ENCODE peak calls at places on chromosomes 1 and 21, in ten cellular contexts. U is spleen, K is ovary, V is body of pancreas, S is Peyer's patch, J is A549, D is K562, L is H54, T is tibial nerve, R is prostate gland. A is an unnamed sample.

GRCh38 chr1:105632342-105633196 is 1423.9 kb upstream of the PRMT6 start:
- DNase-seq in U (no peak), K (no peak), V (no peak), S (peak; percentile 49), J (no peak), D (no peak), L (no peak), T (no peak), R (no peak), A (no peak)

GRCh38 chr21:39961251-39961650 is 94.0 kb downstream of the PCP4 start:
- DNase-seq in U (no peak), K (no peak), V (no peak), S (no peak), J (no peak), D (no peak), L (no peak), T (no peak), R (no peak), A (no peak)

GRCh38 chr1:38656741-38657140 is 202.8 kb downstream of the RRAGC start:
- DNase-seq in U (no peak), K (no peak), V (no peak), S (no peak), J (no peak), D (no peak), L (no peak), T (no peak), R (no peak), A (no peak)

GRCh38 chr1:12080773-12081556 is 17.9 kb downstream of the TNFRSF8 start:
- DNase-seq in U (peak; percentile 49), K (no peak), V (no peak), S (no peak), J (no peak), D (no peak), L (no peak), T (no peak), R (no peak), A (no peak)

GRCh38 chr1:119227446-119227845 is 87.0 kb upstream of the WARS2 start:
- DNase-seq in U (no peak), K (no peak), V (no peak), S (no peak), J (no peak), D (no peak), L (no peak), T (no peak), R (no peak), A (no peak)

GRCh38 chr1:67732750-67733151 is 47.8 kb downstream of the GADD45A start:
- DNase-seq in U (no peak), K (no peak), V (no peak), S (no peak), J (no peak), D (no peak), L (no peak), T (no peak), R (no peak), A (peak; percentile 68)

GRCh38 chr1:159212596-159212995 is 7.9 kb downstream of the ACKR1 start:
- DNase-seq in U (no peak), K (no peak), V (no peak), S (no peak), J (no peak), D (no peak), L (no peak), T (no peak), R (no peak), A (no peak)

GRCh38 chr1:179021873-179022272 is 3.8 kb upstream of the FAM20B start:
- DNase-seq in U (no peak), K (no peak), V (no peak), S (no peak), J (peak; percentile 21), D (no peak), L (no peak), T (no peak), R (peak; percentile 43), A (no peak)

DNA sequence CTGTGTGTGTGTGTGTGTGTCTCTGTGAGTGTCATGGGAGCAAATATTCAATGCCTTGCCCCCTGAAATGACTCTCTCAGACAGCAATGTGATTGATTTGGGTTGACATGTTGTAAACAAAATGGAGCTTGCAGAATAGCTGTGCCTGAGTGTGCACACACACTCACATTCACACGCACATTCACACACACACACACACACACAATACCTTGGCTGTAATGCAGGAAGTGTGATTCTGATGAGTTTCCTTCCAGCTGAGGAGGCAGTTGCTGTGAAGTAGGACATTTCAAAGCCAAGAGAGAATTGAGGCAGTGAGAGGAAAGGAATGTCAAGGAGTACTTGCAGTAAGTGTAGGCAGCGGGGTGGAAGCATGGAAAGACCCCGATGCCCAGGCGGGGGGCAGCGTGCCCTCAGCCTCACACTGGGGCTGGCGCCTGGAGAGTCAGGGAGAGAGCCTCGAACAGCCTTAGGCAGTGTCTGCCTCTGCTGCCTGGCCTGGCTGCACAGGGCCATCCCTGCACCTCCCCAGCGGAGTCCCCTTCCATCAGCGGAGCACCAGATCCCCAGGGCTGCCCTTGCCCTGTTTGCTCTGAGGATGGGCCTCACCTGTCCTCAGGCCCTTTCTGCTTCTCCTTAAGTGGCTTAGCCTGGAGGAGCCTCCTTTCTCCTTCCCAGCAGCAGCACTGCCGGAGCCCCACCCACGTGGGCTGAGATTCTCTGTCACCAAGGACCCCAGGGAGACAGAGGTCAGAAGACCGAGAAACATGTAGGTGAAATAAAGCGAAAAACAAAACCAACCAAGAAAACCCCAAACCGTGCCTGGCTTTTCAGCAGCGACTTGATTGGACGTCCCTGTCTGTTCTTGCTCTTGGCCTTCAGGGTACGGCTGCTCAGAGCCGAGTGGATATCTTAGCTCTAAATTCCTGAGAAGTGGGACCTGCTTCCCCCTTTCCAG is 9.2 kb downstream of the VASH2 start:
- DNase-seq in U (no peak), K (no peak), V (no peak), S (no peak), J (no peak), D (no peak), L (no peak), T (no peak), R (no peak), A (no peak)
- TF ChIP-seq POLR2A in U (no peak), K (no peak), V (no peak), S (no peak), J (no peak), D (no peak), L (no peak), T (no peak), R (no peak), A (no peak)

GRCh38 chr1:201020647-201021332 is 2.7 kb downstream of the KIF21B start:
- DNase-seq in U (peak; percentile 85), K (no peak), V (peak; percentile 61), S (no peak), J (peak; percentile 78), D (peak; percentile 77), L (no peak), T (no peak), R (no peak), A (no peak)

GRCh38 chr1:201017828-201018163 is 5.7 kb downstream of the KIF21B start:
- DNase-seq in U (peak; percentile 72), K (no peak), V (no peak), S (no peak), J (no peak), D (no peak), L (no peak), T (no peak), R (no peak), A (no peak)

GRCh38 chr1:201021333-201022177 is 2.0 kb downstream of the KIF21B start:
- DNase-seq in U (peak; percentile 84), K (no peak), V (no peak), S (no peak), J (no peak), D (no peak), L (no peak), T (no peak), R (no peak), A (no peak)

GRCh38 chr1:201020040-201020591 is 3.4 kb downstream of the KIF21B start:
- DNase-seq in U (peak; percentile 87), K (no peak), V (no peak), S (no peak), J (no peak), D (no peak), L (no peak), T (no peak), R (no peak), A (no peak)

DNA sequence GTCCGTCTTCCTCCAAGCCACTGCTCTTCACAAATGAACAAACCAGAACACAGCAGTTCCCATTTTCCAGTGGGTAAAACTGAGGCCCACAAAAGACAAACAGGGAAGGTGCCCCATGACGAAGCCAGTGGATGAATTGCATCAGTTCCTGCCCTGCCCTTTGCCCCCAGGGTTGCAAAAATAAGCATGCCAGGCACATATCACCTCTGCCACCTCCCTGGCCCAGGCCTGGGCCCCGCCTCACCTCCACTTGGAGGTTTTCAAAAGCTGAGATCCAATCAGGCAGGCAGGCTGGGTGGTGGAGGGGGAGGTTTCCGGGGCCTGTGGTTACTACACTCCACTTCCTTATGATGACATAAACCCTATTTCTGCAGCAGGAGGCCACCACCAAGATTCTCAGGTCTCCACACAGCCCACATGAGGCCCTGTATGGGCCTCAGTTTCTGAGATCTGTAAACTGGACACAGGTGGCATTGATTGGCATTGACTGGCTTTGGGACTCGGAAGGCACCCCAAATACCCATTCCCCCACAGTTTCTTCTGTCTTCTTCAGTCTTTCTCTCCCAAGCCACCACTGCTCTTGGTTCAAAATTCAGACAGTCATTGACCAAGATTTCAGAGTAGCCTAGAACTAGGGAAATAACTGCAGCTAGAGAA is 4.1 kb downstream of the KIF21B start:
- DNase-seq in U (peak; percentile 97), K (no peak), V (peak; percentile 43), S (peak; percentile 74), J (peak; percentile 60), D (peak; percentile 79), L (peak; percentile 92), T (peak; percentile 36), R (no peak), A (peak; percentile 59)
- TF ChIP-seq POLR2A in U (no peak), K (no peak), V (peak; percentile 15), S (no peak), J (no peak), D (peak; percentile 55), L (no peak), T (no peak), R (no peak), A (no peak)

DNA sequence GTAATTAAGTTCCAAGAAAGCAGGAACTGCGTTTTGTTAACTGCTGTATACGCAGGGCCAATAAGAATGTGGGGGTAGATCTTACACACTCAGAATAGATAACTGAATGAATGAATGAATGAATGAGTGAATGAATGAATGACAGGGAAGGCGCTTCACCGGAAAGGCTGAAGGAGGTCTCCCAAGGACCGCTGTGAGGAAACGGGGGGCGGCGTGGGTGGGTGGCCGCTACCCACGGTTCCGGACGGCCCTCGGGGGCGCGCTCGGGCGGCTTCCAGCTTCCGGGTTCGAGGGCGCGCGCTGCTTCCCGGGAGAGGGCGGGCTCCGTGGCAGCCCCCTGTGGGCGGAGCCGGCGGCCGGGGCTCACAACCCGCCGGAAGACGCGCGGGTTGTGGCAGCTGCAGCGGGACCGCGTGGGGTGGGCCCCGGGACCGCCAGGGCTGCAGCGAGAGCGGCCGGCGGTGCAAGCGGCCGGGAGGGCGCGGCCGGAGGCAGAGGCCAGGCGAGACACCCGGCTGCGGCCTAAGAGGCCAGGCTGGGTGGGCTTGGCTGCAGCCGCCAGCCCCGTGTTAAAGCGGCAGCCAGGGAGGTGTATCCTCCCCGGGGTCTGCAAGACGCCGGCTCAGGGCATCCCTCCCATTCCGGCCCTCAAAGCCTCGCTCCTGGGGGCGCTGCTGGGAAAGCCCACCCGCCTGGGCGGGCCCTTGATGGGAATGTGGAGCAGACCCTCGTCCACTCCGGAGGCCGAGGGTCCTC is at the start of gene ZFP69:
- DNase-seq in U (peak; percentile 94), K (peak; percentile 78), V (peak; percentile 73), S (peak; percentile 79), J (no peak), D (peak; percentile 94), L (peak; percentile 93), T (peak; percentile 5), R (peak; percentile 10), A (peak; percentile 80)
- TF ChIP-seq POLR2A in U (peak; percentile 39), K (no peak), V (peak; percentile 45), S (peak; percentile 47), J (no peak), D (peak; percentile 70), L (peak; percentile 85), T (peak; percentile 27), R (peak; percentile 36), A (peak; percentile 68)

DNA sequence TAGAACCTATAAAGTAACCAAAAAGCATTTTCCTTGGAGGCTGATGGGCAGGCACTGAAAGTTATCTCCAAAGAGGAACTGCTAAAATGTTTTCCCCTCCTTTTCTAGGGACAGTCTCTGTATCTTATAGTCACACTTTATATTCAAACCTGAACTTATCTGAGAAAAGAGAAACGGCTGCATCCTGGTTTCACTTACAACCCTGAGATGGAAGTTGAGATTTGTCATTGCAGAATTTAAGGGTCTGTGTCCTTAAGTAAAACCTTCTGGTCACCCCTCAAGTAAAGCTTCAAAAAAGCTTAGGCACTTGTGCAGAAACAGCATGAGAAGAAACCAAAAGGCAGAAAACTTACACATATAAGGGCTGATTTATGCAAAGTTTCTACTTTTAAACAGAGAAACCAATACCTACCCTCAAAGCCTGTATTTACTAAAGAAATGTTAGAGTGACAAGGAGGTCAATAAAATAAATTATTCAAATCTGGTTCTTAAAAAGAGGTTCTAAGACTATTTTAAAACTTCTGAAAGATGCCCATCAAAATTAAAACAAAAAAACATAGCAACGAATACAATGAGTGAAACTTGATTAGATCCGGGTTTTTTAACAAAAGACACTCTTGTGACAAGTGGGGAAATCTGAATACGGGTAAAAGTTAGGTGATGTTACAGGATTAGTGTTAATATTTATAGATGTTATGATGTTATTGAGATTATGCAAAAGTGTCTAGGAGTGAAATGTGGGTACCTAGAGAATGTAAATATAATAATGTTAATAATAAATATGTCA is 9.9 kb downstream of the CD58 start:
- DNase-seq in U (no peak), K (no peak), V (no peak), S (no peak), J (no peak), D (no peak), L (no peak), T (no peak), R (no peak), A (no peak)
- TF ChIP-seq POLR2A in U (no peak), K (no peak), V (no peak), S (no peak), J (no peak), D (no peak), L (no peak), T (no peak), R (no peak), A (no peak)